ENCODE peak calls at places on chromosomes 13 and 19, in eight cellular contexts. N is A549, V is WTC11, H is SK-N-SH, F is GM12878, I is HCT116, G is endothelial cell of umbilical vein, C is K562. D is an unnamed sample.

GRCh38 chr13:98508280-98509074 is 68.4 kb downstream of the STK24 start:
- DNase-seq in N (no peak), V (no peak), H (no peak), F (no peak), I (peak), G (no peak), C (no peak), D (no peak)

GRCh38 chr13:42633495-42633894 is 59.5 kb downstream of the TNFSF11 start:
- DNase-seq in N (no peak), V (no peak), H (no peak), F (no peak), I (no peak), G (no peak), C (no peak), D (no peak)

GRCh38 chr19:677201-677600 is 1.0 kb downstream of the FSTL3 start:
- DNase-seq in N (peak), V (no peak), H (peak), F (no peak), I (no peak), G (peak), C (no peak), D (no peak)

GRCh38 chr13:113283904-113284303 is 13.1 kb upstream of the LAMP1 start:
- DNase-seq in N (no peak), V (no peak), H (no peak), F (no peak), I (no peak), G (no peak), C (no peak), D (no peak)

GRCh38 chr13:107216046-107216715 is 648.2 kb upstream of the ARGLU1 start:
- DNase-seq in N (no peak), V (no peak), H (no peak), F (no peak), I (no peak), G (no peak), C (no peak), D (no peak)

GRCh38 chr19:48393559-48394330 is at the start of gene GRIN2D:
- DNase-seq in N (no peak), V (peak), H (peak), F (no peak), I (no peak), G (peak), C (peak), D (peak)

GRCh38 chr13:95660981-95661581 is 15.9 kb upstream of the DNAJC3 start:
- DNase-seq in N (peak), V (no peak), H (peak), F (no peak), I (peak), G (peak), C (peak), D (peak)

GRCh38 chr19:11699931-11700794 is 38.6 kb downstream of the ZNF823 start:
- DNase-seq in N (no peak), V (no peak), H (peak), F (no peak), I (peak), G (peak), C (peak), D (peak)

GRCh38 chr13:44181938-44182337 is 191.7 kb upstream of the SERP2 start:
- DNase-seq in N (no peak), V (no peak), H (no peak), F (no peak), I (no peak), G (no peak), C (no peak), D (no peak)

GRCh38 chr13:51453959-51454703 is 1.3 kb upstream of the INTS6 start:
- DNase-seq in N (no peak), V (no peak), H (peak), F (no peak), I (no peak), G (peak), C (peak), D (no peak)

GRCh38 chr13:73522937-73523336 is 464.1 kb downstream of the KLF5 start:
- DNase-seq in N (no peak), V (peak), H (no peak), F (no peak), I (no peak), G (no peak), C (no peak), D (no peak)

GRCh38 chr19:40702337-40703012 is 12.0 kb upstream of the NUMBL start:
- DNase-seq in N (peak), V (peak), H (no peak), F (no peak), I (no peak), G (no peak), C (peak), D (no peak)

GRCh38 chr13:74575729-74576125 is 441.5 kb upstream of the KLF12 start:
- DNase-seq in N (peak), V (peak), H (peak), F (no peak), I (no peak), G (peak), C (peak), D (peak)

GRCh38 chr13:102799544-102800144 is 725 bp downstream of the BIVM start:
- DNase-seq in N (peak), V (peak), H (peak), F (no peak), I (no peak), G (no peak), C (peak), D (no peak)

GRCh38 chr13:102800145-102801041 is 1.5 kb downstream of the BIVM start:
- DNase-seq in N (peak), V (peak), H (peak), F (no peak), I (peak), G (peak), C (peak), D (peak)

GRCh38 chr13:102793583-102794355 is 5.0 kb downstream of the POGLUT2 start:
- DNase-seq in N (no peak), V (no peak), H (no peak), F (no peak), I (no peak), G (no peak), C (no peak), D (no peak)

GRCh38 chr13:102798653-102799543 is at the start of the genes BIVM and POGLUT2:
- DNase-seq in N (peak), V (peak), H (peak), F (peak), I (peak), G (peak), C (peak), D (peak)
- TF ChIP-seq MAX in N (peak), V (peak), H (peak), F (no peak), I (peak), G (no peak), C (no peak), D (peak)

DNA sequence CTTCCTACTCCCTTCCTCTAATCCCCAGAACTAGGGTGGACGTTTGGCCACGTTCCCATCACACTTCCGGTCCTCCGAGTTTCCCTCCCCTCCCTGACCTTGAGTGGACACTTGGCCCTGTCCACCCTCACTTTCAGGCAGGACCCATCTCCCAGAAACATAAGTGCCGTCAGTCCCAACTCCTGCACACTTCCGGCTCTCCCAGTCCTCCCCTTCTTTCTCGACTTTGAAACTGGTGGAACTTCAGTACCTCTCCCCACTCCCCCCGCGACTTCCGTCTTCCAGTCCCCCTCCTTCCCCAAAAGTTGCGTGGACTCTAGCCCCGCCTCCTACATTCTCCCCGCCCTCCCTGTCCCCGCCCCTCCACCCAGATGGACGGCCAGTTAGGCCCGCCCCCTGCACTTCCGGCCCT is 278 bp upstream of the ZNF274 start:
- DNase-seq in N (no peak), V (no peak), H (peak), F (no peak), I (no peak), G (no peak), C (peak), D (peak)
- TF ChIP-seq MAX in N (no peak), V (no peak), H (no peak), F (no peak), I (no peak), G (no peak), C (no peak), D (no peak)

GRCh38 chr19:19193926-19194325 is 1.9 kb downstream of the RFXANK start:
- DNase-seq in N (no peak), V (no peak), H (no peak), F (no peak), I (no peak), G (no peak), C (no peak), D (no peak)

GRCh38 chr19:19191920-19192882 is at the start of the genes BORCS8 and RFXANK:
- DNase-seq in N (peak), V (peak), H (peak), F (peak), I (peak), G (peak), C (peak), D (peak)

GRCh38 chr19:19192910-19193423 is 909 bp downstream of the RFXANK start:
- DNase-seq in N (no peak), V (no peak), H (no peak), F (no peak), I (no peak), G (no peak), C (peak), D (no peak)
- TF ChIP-seq MAX in N (no peak), V (no peak), H (no peak), F (no peak), I (no peak), G (no peak), C (no peak), D (peak)

DNA sequence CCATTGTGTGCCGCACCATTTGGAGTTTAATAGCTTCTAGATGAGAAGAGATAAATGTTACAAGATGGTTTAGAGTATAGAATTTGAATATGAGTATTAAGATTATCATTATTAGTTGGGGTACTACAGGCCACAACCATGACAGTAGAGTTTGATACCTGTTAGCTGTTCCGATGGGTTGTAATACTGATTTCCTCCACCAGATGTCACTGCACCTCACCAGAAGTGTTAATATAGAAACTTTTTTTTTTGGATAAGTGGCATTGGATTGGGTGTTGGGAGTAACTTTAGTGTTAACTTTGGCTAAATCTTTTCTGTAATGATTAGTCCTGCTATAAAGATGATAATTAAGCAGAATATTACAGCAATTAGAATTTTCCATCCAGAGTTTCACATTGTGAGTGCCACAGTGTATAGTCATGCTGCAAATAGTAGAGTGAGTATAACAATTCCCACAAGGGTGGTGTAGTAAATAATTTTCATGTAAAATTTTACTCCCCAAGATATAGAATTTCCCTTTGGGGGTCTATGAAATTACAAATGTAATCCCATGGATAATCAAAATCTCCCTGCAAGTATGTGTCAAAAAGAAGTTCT is 56.3 kb downstream of the PSG3 start:
- DNase-seq in N (peak), V (peak), H (peak), F (no peak), I (peak), G (no peak), C (peak), D (peak)
- TF ChIP-seq MAX in N (no peak), V (no peak), H (no peak), F (no peak), I (no peak), G (no peak), C (no peak), D (no peak)

GRCh38 chr19:55482967-55483671 is 1.9 kb upstream of the NAT14 start:
- DNase-seq in N (no peak), V (no peak), H (no peak), F (no peak), I (no peak), G (no peak), C (no peak), D (no peak)

GRCh38 chr19:55483681-55484361 is 1.2 kb upstream of the NAT14 start:
- DNase-seq in N (no peak), V (no peak), H (no peak), F (no peak), I (no peak), G (no peak), C (no peak), D (no peak)

GRCh38 chr19:55485439-55486011 is 537 bp downstream of the NAT14 start:
- DNase-seq in N (no peak), V (no peak), H (no peak), F (no peak), I (no peak), G (no peak), C (no peak), D (no peak)

GRCh38 chr19:55486043-55486970 is 1.3 kb downstream of the NAT14 start:
- DNase-seq in N (no peak), V (no peak), H (peak), F (no peak), I (no peak), G (peak), C (peak), D (no peak)

GRCh38 chr19:55484571-55485438 is at the start of gene NAT14:
- DNase-seq in N (peak), V (peak), H (peak), F (no peak), I (no peak), G (peak), C (peak), D (peak)
- TF ChIP-seq MAX in N (peak), V (peak), H (no peak), F (no peak), I (no peak), G (no peak), C (peak), D (no peak)

DNA sequence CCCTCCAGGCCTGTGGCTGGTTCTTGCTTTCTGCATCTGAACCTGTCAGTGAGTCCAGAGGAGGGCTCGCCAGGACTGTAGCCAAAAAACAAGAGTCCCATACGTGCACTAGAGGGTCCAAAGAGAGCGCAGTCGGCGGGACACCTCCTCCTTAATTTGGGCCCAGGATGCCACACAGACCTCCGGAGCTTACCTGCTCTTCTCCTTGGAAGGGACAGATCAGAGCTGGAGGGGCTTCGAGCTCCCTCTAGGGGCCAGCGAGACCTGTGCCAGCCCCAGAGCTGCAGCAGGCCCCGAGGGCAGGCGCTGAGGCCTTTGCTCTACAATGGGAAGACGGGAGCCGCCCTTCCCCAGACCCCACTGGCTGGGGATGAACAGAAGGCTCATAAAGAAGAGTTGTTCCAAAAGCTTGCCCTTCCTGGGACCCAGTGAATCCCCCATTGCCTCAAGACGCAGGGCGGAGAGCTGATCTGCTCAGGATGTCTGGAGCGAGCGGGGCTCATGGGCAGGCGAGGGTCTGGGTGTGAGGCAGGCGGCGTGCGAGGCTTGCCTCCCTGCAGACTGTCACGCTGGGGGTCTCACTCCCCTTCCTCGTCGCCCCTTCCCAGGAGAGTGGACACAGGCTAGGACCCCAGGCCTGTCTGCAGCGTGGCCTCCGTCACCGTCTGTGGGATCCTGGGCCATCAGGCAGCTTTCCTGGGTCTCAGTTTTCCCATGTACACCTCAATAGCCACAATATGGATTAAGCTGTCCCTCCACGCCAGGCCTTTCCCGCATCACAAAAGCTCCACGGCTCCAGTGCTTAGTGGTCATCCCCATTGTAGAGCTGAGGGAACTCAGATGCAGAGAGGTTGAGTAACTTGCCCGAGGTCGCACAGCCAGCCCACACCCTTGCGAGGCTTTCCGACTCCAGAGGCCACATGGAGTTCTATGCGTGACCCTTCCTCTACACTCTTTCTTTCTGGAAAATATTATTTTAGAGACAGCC is 46.9 kb upstream of the VSTM2B start:
- DNase-seq in N (peak), V (peak), H (peak), F (no peak), I (peak), G (no peak), C (peak), D (peak)
- TF ChIP-seq MAX in N (no peak), V (no peak), H (no peak), F (no peak), I (no peak), G (no peak), C (no peak), D (no peak)

GRCh38 chr19:42176649-42176989 is 40.9 kb downstream of the DEDD2 start:
- DNase-seq in N (peak), V (no peak), H (peak), F (no peak), I (no peak), G (no peak), C (peak), D (no peak)

GRCh38 chr19:42177686-42178019 is 39.8 kb downstream of the DEDD2 start:
- DNase-seq in N (no peak), V (no peak), H (no peak), F (no peak), I (no peak), G (no peak), C (no peak), D (no peak)

GRCh38 chr19:42176990-42177685 is 40.3 kb downstream of the DEDD2 start:
- DNase-seq in N (peak), V (peak), H (peak), F (no peak), I (peak), G (peak), C (peak), D (peak)

GRCh38 chr19:42179501-42179817 is 38.0 kb downstream of the DEDD2 start:
- DNase-seq in N (no peak), V (no peak), H (no peak), F (no peak), I (no peak), G (no peak), C (no peak), D (no peak)

DNA sequence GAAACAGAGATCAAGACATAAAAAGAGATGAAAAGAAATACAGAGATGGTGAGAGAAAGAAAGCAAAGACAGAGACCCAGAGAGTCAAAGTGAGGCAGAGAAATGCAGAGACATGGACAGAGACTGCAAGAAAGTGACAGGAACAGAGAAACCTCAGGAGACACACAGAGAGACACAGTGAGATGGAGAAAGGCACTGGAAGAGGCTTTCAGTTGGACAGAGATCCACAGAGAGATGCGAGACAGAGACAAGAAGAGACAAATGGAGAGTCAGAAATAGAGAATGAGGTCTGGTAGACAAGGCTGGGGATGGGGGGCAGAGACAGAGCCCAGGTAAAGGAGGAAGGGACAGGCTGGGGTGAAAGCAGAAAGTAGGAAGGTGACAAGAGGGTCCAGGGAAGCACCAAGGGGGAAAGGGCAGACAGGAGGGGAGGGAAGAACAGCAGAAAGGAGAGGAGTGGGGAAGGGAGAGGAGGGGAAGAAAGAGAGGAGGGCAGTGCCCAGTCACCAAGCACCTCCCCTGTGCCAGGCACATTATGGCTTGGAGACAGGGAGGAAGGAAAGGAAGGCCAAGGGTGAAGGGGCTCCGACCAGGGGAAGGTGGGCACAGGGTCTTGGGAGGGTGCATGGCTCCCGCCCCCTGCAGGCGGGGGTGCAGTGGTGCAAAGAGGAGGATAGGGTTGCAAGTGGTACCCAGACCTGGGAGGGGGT is 38.5 kb downstream of the DEDD2 start:
- DNase-seq in N (peak), V (peak), H (peak), F (no peak), I (no peak), G (no peak), C (peak), D (no peak)
- TF ChIP-seq MAX in N (no peak), V (no peak), H (no peak), F (no peak), I (no peak), G (no peak), C (no peak), D (no peak)

GRCh38 chr19:55460670-55461258 is 678 bp downstream of the ISOC2 start:
- DNase-seq in N (peak), V (peak), H (peak), F (no peak), I (no peak), G (peak), C (peak), D (peak)

GRCh38 chr19:55461259-55461973 is at the start of gene ISOC2:
- DNase-seq in N (peak), V (peak), H (peak), F (peak), I (peak), G (peak), C (peak), D (peak)

GRCh38 chr19:55462722-55463121 is 1.3 kb upstream of the ISOC2 start:
- DNase-seq in N (no peak), V (no peak), H (no peak), F (no peak), I (no peak), G (no peak), C (no peak), D (no peak)

GRCh38 chr19:55463583-55464031 is 944 bp downstream of the C19orf85 start:
- DNase-seq in N (no peak), V (no peak), H (no peak), F (no peak), I (no peak), G (no peak), C (no peak), D (no peak)

DNA sequence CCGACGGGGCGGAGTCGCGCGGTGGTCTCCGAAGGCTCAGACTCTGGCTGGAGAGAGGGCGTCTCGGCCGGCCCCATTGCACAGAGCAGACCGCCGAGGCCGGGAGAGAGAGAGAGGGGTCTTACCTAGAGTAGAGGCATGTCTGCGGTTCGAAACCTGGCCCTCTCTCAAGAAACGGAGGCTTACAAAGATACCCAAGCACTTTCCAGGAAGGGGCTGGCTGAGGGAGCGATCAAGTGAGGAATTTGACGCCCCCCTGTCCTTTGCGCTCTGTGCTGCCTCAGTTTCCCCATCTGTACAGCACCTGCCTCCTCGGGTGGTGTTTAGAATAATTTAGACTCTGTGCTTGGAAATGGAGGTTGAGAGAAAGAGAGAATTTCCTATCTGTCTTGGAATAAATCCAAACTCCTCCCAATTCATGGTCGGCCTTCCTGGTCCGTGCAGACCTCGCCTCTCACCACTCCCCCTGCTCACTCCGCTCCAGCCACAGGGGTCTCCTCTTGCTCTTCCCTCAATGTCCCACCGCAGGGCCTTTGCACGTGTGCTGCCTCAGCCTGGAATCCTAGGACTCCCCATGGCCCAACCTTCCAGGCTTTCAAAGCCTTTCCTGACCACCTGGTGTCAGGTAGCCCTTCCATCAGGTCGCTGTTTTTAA is 659 bp upstream of the ISOC2 start:
- DNase-seq in N (no peak), V (no peak), H (peak), F (no peak), I (no peak), G (peak), C (peak), D (no peak)
- TF ChIP-seq MAX in N (no peak), V (no peak), H (no peak), F (no peak), I (peak), G (no peak), C (no peak), D (no peak)